ENCODE peak calls at places on chromosome 7, in five cellular contexts. One of them, this sample, is unnamed.

GRCh38 chr7:116122972-116123595 is 87.3 kb upstream of the TES start:
- DNase-seq in HAP-1: peak; percentile 8
- DNase-seq in EH: peak; percentile 42
- DNase-seq in amniotic stem cell: peak; percentile 19
- DNase-seq in activated T-cell treated with anti-CD3 and anti-CD28 coated beads, Interleukin-2, amount 50 U/mL, for 72 hours: no peak
- DNase-seq in this sample: peak; percentile 58

GRCh38 chr7:48246073-48246472 is 74.8 kb downstream of the ABCA13 start:
- DNase-seq in EH: peak; percentile 20
- DNase-seq in HAP-1: no peak
- DNase-seq in activated T-cell treated with anti-CD3 and anti-CD28 coated beads, Interleukin-2, amount 50 U/mL, for 72 hours: no peak
- DNase-seq in amniotic stem cell: no peak
- DNase-seq in this sample: peak; percentile 55

GRCh38 chr7:158849553-158850389 is 6.6 kb upstream of the DYNC2I1 start:
- DNase-seq in amniotic stem cell: no peak
- DNase-seq in HAP-1: no peak
- DNase-seq in activated T-cell treated with anti-CD3 and anti-CD28 coated beads, Interleukin-2, amount 50 U/mL, for 72 hours: no peak
- DNase-seq in EH: no peak
- DNase-seq in this sample: no peak

GRCh38 chr7:135317676-135318326 is 84.2 kb downstream of the STRA8 start:
- DNase-seq in amniotic stem cell: no peak
- DNase-seq in activated T-cell treated with anti-CD3 and anti-CD28 coated beads, Interleukin-2, amount 50 U/mL, for 72 hours: no peak
- DNase-seq in EH: no peak
- DNase-seq in HAP-1: no peak
- DNase-seq in this sample: no peak

GRCh38 chr7:50204576-50204975 is 99.9 kb upstream of the IKZF1 start:
- DNase-seq in activated T-cell treated with anti-CD3 and anti-CD28 coated beads, Interleukin-2, amount 50 U/mL, for 72 hours: no peak
- DNase-seq in EH: no peak
- DNase-seq in amniotic stem cell: no peak
- DNase-seq in HAP-1: no peak
- DNase-seq in this sample: no peak

GRCh38 chr7:44320794-44321371 is 4.5 kb downstream of the CAMK2B start:
- DNase-seq in EH: no peak
- DNase-seq in activated T-cell treated with anti-CD3 and anti-CD28 coated beads, Interleukin-2, amount 50 U/mL, for 72 hours: no peak
- DNase-seq in amniotic stem cell: no peak
- DNase-seq in HAP-1: no peak
- DNase-seq in this sample: no peak

GRCh38 chr7:30965372-30965771 is 1.6 kb downstream of the GHRHR start:
- DNase-seq in HAP-1: no peak
- DNase-seq in amniotic stem cell: no peak
- DNase-seq in activated T-cell treated with anti-CD3 and anti-CD28 coated beads, Interleukin-2, amount 50 U/mL, for 72 hours: no peak
- DNase-seq in EH: peak; percentile 6
- DNase-seq in this sample: no peak

GRCh38 chr7:29193316-29194205 is 1.0 kb upstream of the CHN2 start:
- DNase-seq in activated T-cell treated with anti-CD3 and anti-CD28 coated beads, Interleukin-2, amount 50 U/mL, for 72 hours: no peak
- DNase-seq in EH: no peak
- DNase-seq in amniotic stem cell: no peak
- DNase-seq in HAP-1: peak; percentile 12
- DNase-seq in this sample: no peak

GRCh38 chr7:118878336-118878735 is 653.8 kb downstream of the ANKRD7 start:
- DNase-seq in activated T-cell treated with anti-CD3 and anti-CD28 coated beads, Interleukin-2, amount 50 U/mL, for 72 hours: no peak
- DNase-seq in HAP-1: no peak
- DNase-seq in EH: no peak
- DNase-seq in amniotic stem cell: no peak
- DNase-seq in this sample: no peak

GRCh38 chr7:158963780-158964222 is 107.4 kb downstream of the DYNC2I1 start:
- DNase-seq in EH: no peak
- DNase-seq in activated T-cell treated with anti-CD3 and anti-CD28 coated beads, Interleukin-2, amount 50 U/mL, for 72 hours: no peak
- DNase-seq in amniotic stem cell: no peak
- DNase-seq in HAP-1: no peak
- DNase-seq in this sample: no peak

GRCh38 chr7:22445140-22445722 is 54.8 kb downstream of the STEAP1B start:
- DNase-seq in HAP-1: no peak
- DNase-seq in amniotic stem cell: no peak
- DNase-seq in EH: no peak
- DNase-seq in activated T-cell treated with anti-CD3 and anti-CD28 coated beads, Interleukin-2, amount 50 U/mL, for 72 hours: no peak
- DNase-seq in this sample: no peak

GRCh38 chr7:818031-818699 is 14.1 kb upstream of the SUN1 start:
- DNase-seq in activated T-cell treated with anti-CD3 and anti-CD28 coated beads, Interleukin-2, amount 50 U/mL, for 72 hours: no peak
- DNase-seq in EH: peak; percentile 73
- DNase-seq in amniotic stem cell: no peak
- DNase-seq in HAP-1: no peak
- DNase-seq in this sample: no peak

GRCh38 chr7:112053405-112054069 is 152.7 kb downstream of the DOCK4 start:
- DNase-seq in activated T-cell treated with anti-CD3 and anti-CD28 coated beads, Interleukin-2, amount 50 U/mL, for 72 hours: no peak
- DNase-seq in HAP-1: no peak
- DNase-seq in EH: no peak
- DNase-seq in amniotic stem cell: no peak
- DNase-seq in this sample: no peak

GRCh38 chr7:117435475-117436043 is 8.3 kb upstream of the ASZ1 start:
- DNase-seq in HAP-1: no peak
- DNase-seq in amniotic stem cell: no peak
- DNase-seq in activated T-cell treated with anti-CD3 and anti-CD28 coated beads, Interleukin-2, amount 50 U/mL, for 72 hours: peak; percentile 1
- DNase-seq in EH: no peak
- DNase-seq in this sample: no peak

GRCh38 chr7:42414961-42415505 is 178.0 kb upstream of the GLI3 start:
- DNase-seq in activated T-cell treated with anti-CD3 and anti-CD28 coated beads, Interleukin-2, amount 50 U/mL, for 72 hours: no peak
- DNase-seq in HAP-1: no peak
- DNase-seq in EH: peak; percentile 50
- DNase-seq in amniotic stem cell: no peak
- DNase-seq in this sample: no peak

GRCh38 chr7:43648725-43649406 is 66.0 kb downstream of the STK17A start:
- DNase-seq in HAP-1: no peak
- DNase-seq in EH: peak; percentile 87
- DNase-seq in activated T-cell treated with anti-CD3 and anti-CD28 coated beads, Interleukin-2, amount 50 U/mL, for 72 hours: peak; percentile 81
- DNase-seq in amniotic stem cell: no peak
- DNase-seq in this sample: peak; percentile 94

GRCh38 chr7:2943851-2944601 is 99.6 kb downstream of the CARD11 start:
- DNase-seq in activated T-cell treated with anti-CD3 and anti-CD28 coated beads, Interleukin-2, amount 50 U/mL, for 72 hours: no peak
- DNase-seq in HAP-1: no peak
- DNase-seq in amniotic stem cell: no peak
- DNase-seq in EH: no peak
- DNase-seq in this sample: no peak

GRCh38 chr7:120994512-120995363 is 6.2 kb downstream of the CPED1 start:
- DNase-seq in HAP-1: no peak
- DNase-seq in EH: no peak
- DNase-seq in amniotic stem cell: no peak
- DNase-seq in activated T-cell treated with anti-CD3 and anti-CD28 coated beads, Interleukin-2, amount 50 U/mL, for 72 hours: no peak
- DNase-seq in this sample: no peak

GRCh38 chr7:151398446-151399304 is 11.2 kb downstream of the WDR86 start:
- DNase-seq in activated T-cell treated with anti-CD3 and anti-CD28 coated beads, Interleukin-2, amount 50 U/mL, for 72 hours: no peak
- DNase-seq in EH: no peak
- DNase-seq in HAP-1: no peak
- DNase-seq in amniotic stem cell: no peak
- DNase-seq in this sample: peak; percentile 32

GRCh38 chr7:131747625-131748024 is 191.2 kb upstream of the PODXL start:
- DNase-seq in activated T-cell treated with anti-CD3 and anti-CD28 coated beads, Interleukin-2, amount 50 U/mL, for 72 hours: no peak
- DNase-seq in amniotic stem cell: no peak
- DNase-seq in HAP-1: no peak
- DNase-seq in EH: no peak
- DNase-seq in this sample: no peak

GRCh38 chr7:31882187-31882586 is 188.0 kb downstream of the PDE1C start:
- DNase-seq in activated T-cell treated with anti-CD3 and anti-CD28 coated beads, Interleukin-2, amount 50 U/mL, for 72 hours: no peak
- DNase-seq in HAP-1: no peak
- DNase-seq in amniotic stem cell: no peak
- DNase-seq in EH: peak; percentile 70
- DNase-seq in this sample: peak; percentile 72

GRCh38 chr7:127912901-127913300 is 118.3 kb downstream of the LRRC4 start:
- DNase-seq in EH: no peak
- DNase-seq in activated T-cell treated with anti-CD3 and anti-CD28 coated beads, Interleukin-2, amount 50 U/mL, for 72 hours: no peak
- DNase-seq in HAP-1: no peak
- DNase-seq in amniotic stem cell: no peak
- DNase-seq in this sample: no peak

GRCh38 chr7:918441-919113 is 35.9 kb downstream of the ADAP1 start:
- DNase-seq in amniotic stem cell: no peak
- DNase-seq in activated T-cell treated with anti-CD3 and anti-CD28 coated beads, Interleukin-2, amount 50 U/mL, for 72 hours: peak; percentile 0
- DNase-seq in HAP-1: no peak
- DNase-seq in EH: no peak
- DNase-seq in this sample: no peak

GRCh38 chr7:11638026-11638774 is 193.8 kb downstream of the THSD7A start:
- DNase-seq in EH: no peak
- DNase-seq in activated T-cell treated with anti-CD3 and anti-CD28 coated beads, Interleukin-2, amount 50 U/mL, for 72 hours: no peak
- DNase-seq in HAP-1: no peak
- DNase-seq in amniotic stem cell: no peak
- DNase-seq in this sample: no peak

GRCh38 chr7:108972009-108972408 is 402.3 kb downstream of the DNAJB9 start:
- DNase-seq in amniotic stem cell: no peak
- DNase-seq in activated T-cell treated with anti-CD3 and anti-CD28 coated beads, Interleukin-2, amount 50 U/mL, for 72 hours: no peak
- DNase-seq in EH: no peak
- DNase-seq in HAP-1: no peak
- DNase-seq in this sample: peak; percentile 64

GRCh38 chr7:28316489-28316888 is 95.8 kb upstream of the CREB5 start:
- DNase-seq in activated T-cell treated with anti-CD3 and anti-CD28 coated beads, Interleukin-2, amount 50 U/mL, for 72 hours: peak; percentile 22
- DNase-seq in amniotic stem cell: peak; percentile 20
- DNase-seq in EH: peak; percentile 29
- DNase-seq in HAP-1: no peak
- DNase-seq in this sample: peak; percentile 48